ENCODE peak calls at places on chromosome 3, in eight cellular contexts. E is tibial artery, D is OCI-LY7, T is psoas muscle, C is GM06990, Z is left ventricle myocardium inferior, L is cardiac muscle cell, H is astrocyte of the spinal cord. Q is an unnamed sample.

GRCh38 chr3:64224826-64225606 is at the start of gene PRICKLE2:
- DNase-seq in Z (peak), C (peak), T (peak), D (peak), H (peak), L (peak), E (peak), Q (peak)

GRCh38 chr3:61736506-61736905 is 175.1 kb downstream of the PTPRG start:
- DNase-seq in Z (no peak), C (no peak), D (no peak), L (no peak), T (no peak), E (no peak), H (no peak), Q (no peak)

GRCh38 chr3:194622621-194623360 is 10.4 kb downstream of the TMEM44 start:
- DNase-seq in H (no peak), C (no peak), L (no peak), D (no peak), T (no peak), E (no peak), Z (no peak), Q (no peak)

GRCh38 chr3:31213869-31214486 is 318.7 kb upstream of the STT3B start:
- DNase-seq in H (no peak), Z (no peak), T (no peak), D (peak), C (no peak), L (no peak), E (no peak), Q (no peak)

GRCh38 chr3:19757773-19758172 is 176.2 kb downstream of the EFHB start:
- DNase-seq in H (no peak), C (no peak), E (no peak), Z (no peak), D (no peak), T (no peak), L (no peak), Q (no peak)

GRCh38 chr3:135989247-135989646 is 23.7 kb downstream of the PPP2R3A start:
- DNase-seq in E (no peak), C (no peak), D (no peak), T (no peak), H (peak), L (no peak), Z (no peak), Q (no peak)

GRCh38 chr3:179455954-179456353 is 4.7 kb upstream of the GNB4 start:
- DNase-seq in E (no peak), C (no peak), H (no peak), T (no peak), D (no peak), L (no peak), Z (no peak), Q (no peak)

GRCh38 chr3:154795582-154795981 is 284.5 kb upstream of the MME start:
- DNase-seq in T (no peak), Z (no peak), C (no peak), H (peak), L (peak), D (no peak), E (no peak), Q (no peak)

GRCh38 chr3:114418724-114419543 is 125.1 kb downstream of the TIGIT start:
- DNase-seq in H (peak), D (peak), E (no peak), Z (no peak), C (peak), T (no peak), L (peak), Q (peak)

GRCh38 chr3:63818282-63819150 is 583 bp upstream of the C3orf49 start:
- DNase-seq in L (peak), H (peak), D (peak), T (no peak), E (peak), C (peak), Z (peak), Q (peak)

GRCh38 chr3:186108106-186108940 is 566 bp downstream of the ETV5 start:
- DNase-seq in D (peak), H (peak), C (peak), L (peak), E (no peak), Z (peak), T (peak), Q (no peak)

GRCh38 chr3:22947741-22948140 is 255.4 kb upstream of the UBE2E2 start:
- DNase-seq in D (no peak), T (no peak), Z (no peak), E (no peak), C (no peak), L (no peak), H (no peak), Q (no peak)

GRCh38 chr3:168030488-168031054 is 65.2 kb downstream of the GOLIM4 start:
- DNase-seq in T (no peak), D (no peak), C (no peak), E (no peak), L (no peak), H (no peak), Z (no peak), Q (no peak)

GRCh38 chr3:186519021-186519658 is 25.0 kb downstream of the CRYGS start:
- DNase-seq in D (peak), C (peak), E (no peak), Z (no peak), T (no peak), L (no peak), H (no peak), Q (no peak)

GRCh38 chr3:142931222-142931621 is 32.3 kb downstream of the PAQR9 start:
- DNase-seq in D (peak), H (no peak), Z (no peak), C (no peak), T (no peak), E (no peak), L (peak), Q (no peak)

GRCh38 chr3:113516115-113516505 is 1.2 kb upstream of the SPICE1 start:
- DNase-seq in T (no peak), H (no peak), D (no peak), C (no peak), L (no peak), E (no peak), Z (no peak), Q (no peak)

GRCh38 chr3:52291508-52292181 is 4.0 kb downstream of the GLYCTK start:
- DNase-seq in L (peak), D (peak), H (no peak), Z (no peak), C (no peak), T (no peak), E (no peak), Q (no peak)

GRCh38 chr3:113103588-113103987 is 107.8 kb upstream of the BOC start:
- DNase-seq in C (no peak), T (no peak), E (no peak), L (no peak), H (no peak), Z (no peak), D (no peak), Q (no peak)

GRCh38 chr3:139746481-139746880 is 68.7 kb upstream of the NMNAT3 start:
- DNase-seq in C (no peak), E (no peak), D (no peak), Z (no peak), T (no peak), L (no peak), H (no peak), Q (no peak)

GRCh38 chr3:126659915-126660886 is 5.3 kb upstream of the TXNRD3 start:
- DNase-seq in E (no peak), D (no peak), T (no peak), L (no peak), H (no peak), Z (no peak), C (no peak), Q (no peak)

GRCh38 chr3:18234717-18235335 is 190.3 kb downstream of the SATB1 start:
- DNase-seq in C (no peak), L (peak), Z (peak), D (no peak), H (peak), E (no peak), T (no peak), Q (no peak)

GRCh38 chr3:116914004-116914403 is 204.4 kb downstream of the TUSC7 start:
- DNase-seq in C (no peak), H (no peak), E (no peak), Z (no peak), T (no peak), D (no peak), L (no peak), Q (no peak)

GRCh38 chr3:194162070-194162678 is 26.2 kb downstream of the HES1 start:
- DNase-seq in Z (no peak), D (no peak), L (peak), H (no peak), C (no peak), E (no peak), T (no peak), Q (no peak)

GRCh38 chr3:172394692-172395091 is 53.6 kb downstream of the GHSR start:
- DNase-seq in Z (no peak), C (no peak), T (no peak), L (no peak), E (no peak), D (no peak), H (no peak), Q (no peak)

GRCh38 chr3:116709479-116709878 is at the start of gene TUSC7:
- DNase-seq in T (no peak), Z (no peak), E (no peak), H (no peak), D (no peak), C (no peak), L (no peak), Q (no peak)

GRCh38 chr3:124761250-124761796 is 31.1 kb downstream of the UMPS start:
- DNase-seq in H (peak), T (peak), D (peak), C (peak), L (peak), E (peak), Z (peak), Q (peak)

GRCh38 chr3:15097889-15098288 is 1.1 kb downstream of the RBSN start:
- DNase-seq in H (peak), E (no peak), Z (no peak), C (peak), L (no peak), T (no peak), D (peak), Q (no peak)

GRCh38 chr3:181133832-181134231 is 144.3 kb upstream of the DNAJC19 start:
- DNase-seq in H (no peak), C (no peak), D (no peak), E (no peak), L (no peak), Z (no peak), T (no peak), Q (no peak)

GRCh38 chr3:157405457-157405856 is 31.2 kb upstream of the PTX3 start:
- DNase-seq in H (peak), C (no peak), Z (no peak), L (no peak), E (no peak), T (no peak), D (no peak), Q (peak)

GRCh38 chr3:12495749-12496452 is 11.6 kb downstream of the TSEN2 start:
- DNase-seq in T (no peak), C (no peak), H (no peak), E (no peak), L (no peak), D (no peak), Z (no peak), Q (no peak)

GRCh38 chr3:73815966-73816365 is 191.2 kb upstream of the PDZRN3 start:
- DNase-seq in T (no peak), D (no peak), Z (no peak), C (no peak), L (no peak), H (no peak), E (no peak), Q (no peak)

GRCh38 chr3:85586018-85586417 is 627.2 kb downstream of the CADM2 start:
- DNase-seq in D (no peak), L (no peak), Z (no peak), H (no peak), E (no peak), T (no peak), C (no peak), Q (no peak)

GRCh38 chr3:16433701-16434151 is 79.8 kb downstream of the RFTN1 start:
- DNase-seq in T (no peak), Z (no peak), C (peak), D (peak), H (no peak), E (no peak), L (no peak), Q (no peak)

GRCh38 chr3:52498134-52499054 is 3.3 kb downstream of the STAB1 start:
- DNase-seq in L (no peak), H (peak), C (no peak), E (peak), Z (peak), D (no peak), T (peak), Q (no peak)

GRCh38 chr3:27317096-27317495 is 52.1 kb downstream of the NEK10 start:
- DNase-seq in L (no peak), E (no peak), D (no peak), Z (no peak), C (no peak), T (no peak), H (no peak), Q (no peak)

GRCh38 chr3:126959921-126960603 is 22.9 kb upstream of the PLXNA1 start:
- DNase-seq in E (no peak), T (peak), D (no peak), H (peak), C (no peak), L (no peak), Z (peak), Q (no peak)

GRCh38 chr3:46665763-46666470 is 27.6 kb downstream of the ALS2CL start:
- DNase-seq in C (no peak), H (no peak), Z (no peak), L (no peak), T (peak), D (no peak), E (no peak), Q (no peak)

GRCh38 chr3:50158747-50159146 is 3.6 kb downstream of the SEMA3F start:
- DNase-seq in H (no peak), Z (no peak), C (no peak), D (no peak), E (no peak), L (no peak), T (no peak), Q (no peak)

GRCh38 chr3:30266536-30266935 is 339.9 kb upstream of the TGFBR2 start:
- DNase-seq in Z (no peak), D (no peak), C (no peak), T (no peak), E (no peak), L (no peak), H (peak), Q (no peak)

GRCh38 chr3:98188553-98188952 is 22.1 kb downstream of the OR5H15 start:
- DNase-seq in H (no peak), D (peak), Z (no peak), C (no peak), E (no peak), T (no peak), L (peak), Q (no peak)

GRCh38 chr3:185063431-185063830 is 89.4 kb downstream of the C3orf70 start:
- DNase-seq in H (no peak), Z (no peak), C (no peak), L (no peak), T (no peak), E (no peak), D (no peak), Q (no peak)

GRCh38 chr3:185067173-185067572 is 85.7 kb downstream of the C3orf70 start:
- DNase-seq in L (no peak), C (no peak), H (no peak), T (no peak), Z (no peak), D (no peak), E (no peak), Q (no peak)

GRCh38 chr3:185066251-185066650 is 86.6 kb downstream of the C3orf70 start:
- DNase-seq in T (no peak), H (no peak), Z (no peak), E (no peak), L (no peak), C (no peak), D (no peak), Q (no peak)

GRCh38 chr3:185062221-185062620 is 90.6 kb downstream of the C3orf70 start:
- DNase-seq in D (no peak), Z (no peak), C (no peak), H (no peak), T (no peak), L (no peak), E (no peak), Q (no peak)

DNA sequence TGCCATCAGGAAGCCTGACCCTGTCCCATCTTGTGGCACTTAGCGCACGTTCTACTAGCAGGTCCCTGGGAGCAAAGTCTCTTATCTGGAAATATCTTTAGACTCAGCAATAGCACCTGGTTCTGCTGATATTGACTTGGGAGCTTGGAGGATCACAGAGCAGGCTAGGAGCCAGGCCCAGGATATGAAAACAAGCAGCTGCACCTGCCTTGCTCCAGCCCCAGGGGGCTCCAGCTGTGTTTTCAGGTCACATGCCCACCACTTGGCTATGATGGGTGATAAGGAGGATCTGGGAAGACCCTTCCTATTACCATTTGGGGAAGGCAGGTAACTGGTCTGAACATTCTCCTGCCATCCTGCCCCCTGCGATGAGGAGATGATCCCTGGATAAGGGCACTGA is 87.8 kb downstream of the C3orf70 start:
- DNase-seq in E (no peak), Z (no peak), L (no peak), C (no peak), T (no peak), H (no peak), D (no peak), Q (no peak)
- TF ChIP-seq CTCF in E (no peak), Z (no peak), L (no peak), C (peak), T (no peak), H (no peak), D (no peak), Q (peak)

GRCh38 chr3:150759319-150759718 is 3.6 kb downstream of the SIAH2 start:
- DNase-seq in H (no peak), Z (no peak), E (no peak), T (no peak), C (no peak), L (no peak), D (no peak), Q (no peak)
- H3K4me3 ChIP-seq in H (no peak), Z (no peak), E (no peak), T (no peak), C (no peak), L (no peak), D (no peak), Q (peak)

GRCh38 chr3:103306081-103306480 is 871.3 kb downstream of the ZPLD1 start:
- DNase-seq in D (no peak), T (no peak), C (no peak), H (no peak), E (no peak), L (no peak), Z (no peak), Q (no peak)

DNA sequence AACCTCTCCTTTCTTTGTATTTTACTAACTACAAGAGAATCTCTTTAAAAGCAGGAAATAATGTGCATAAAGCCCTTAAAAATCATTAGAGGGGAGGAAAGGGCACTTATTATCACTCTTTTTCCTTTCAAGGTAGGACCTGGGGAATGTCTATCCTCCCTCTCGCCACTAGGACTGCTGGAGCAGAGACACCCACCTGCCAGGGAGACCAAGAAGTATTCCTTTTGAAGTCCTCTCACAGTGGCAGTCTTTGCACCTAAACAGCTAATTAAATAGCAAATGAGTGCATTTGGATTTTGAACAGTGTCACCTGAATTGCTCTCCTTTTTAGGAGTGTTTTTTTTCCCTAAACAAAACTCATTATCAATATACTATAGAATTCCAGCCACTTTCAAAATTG is 874.1 kb downstream of the ZPLD1 start:
- DNase-seq in T (no peak), C (no peak), E (no peak), H (no peak), D (no peak), Z (no peak), L (peak), Q (no peak)
- TF ChIP-seq CTCF in T (no peak), C (peak), E (no peak), H (peak), D (no peak), Z (no peak), L (no peak), Q (no peak)

GRCh38 chr3:13865106-13865505 is 14.8 kb downstream of the WNT7A start:
- DNase-seq in Z (no peak), T (no peak), D (no peak), C (no peak), L (no peak), H (no peak), E (no peak), Q (no peak)
- H3K4me3 ChIP-seq in Z (no peak), T (no peak), D (no peak), C (no peak), L (no peak), H (no peak), E (no peak), Q (no peak)

Q was measured in HFF-Myc.